ENCODE peak calls at places on chromosomes 13 and 19, in ten cellular contexts. Y is ACHN; W is neural crest cell; L is NCI-H748 treated with DMSO at 0.1 percent for 48 hours; A is cardiac fibroblast; K is activated T-cell treated with anti-CD3 and anti-CD28 coated beads, Interleukin-2, amount 50 U/mL, for 1 hour; F is activated CD4-positive, alpha-beta T cell treated with anti-CD3 and anti-CD28 coated beads, Interleukin-2, amount 50 U/mL, for 24 hours; S is RPMI7951; J is adrenal gland; Z is LHCN-M2. U is an unnamed sample.

GRCh38 chr13:46012404-46012803 is 40.1 kb downstream of the ZC3H13 start:
- DNase-seq in Y (no peak), W (no peak), L (no peak), A (no peak), K (no peak), F (no peak), S (no peak), J (no peak), Z (no peak), U (no peak)

GRCh38 chr19:44574201-44574950 is 39.0 kb upstream of the IGSF23 start:
- DNase-seq in Y (no peak), W (no peak), L (no peak), A (no peak), K (no peak), F (no peak), S (no peak), J (no peak), Z (no peak), U (no peak)

GRCh38 chr13:35887028-35887666 is 244.0 kb downstream of the DCLK1 start:
- DNase-seq in Y (no peak), W (no peak), L (no peak), A (no peak), K (no peak), F (no peak), S (no peak), J (no peak), Z (no peak), U (no peak)

GRCh38 chr13:28528848-28529247 is 33.9 kb upstream of the FLT1 start:
- DNase-seq in Y (peak; percentile 44), W (no peak), L (no peak), A (no peak), K (no peak), F (no peak), S (peak; percentile 24), J (no peak), Z (peak; percentile 36), U (no peak)

GRCh38 chr19:36121486-36122124 is 6.3 kb downstream of the TBCB start:
- DNase-seq in Y (no peak), W (no peak), L (no peak), A (no peak), K (no peak), F (no peak), S (no peak), J (no peak), Z (no peak), U (no peak)

GRCh38 chr13:22311734-22312404 is 641.0 kb downstream of the FGF9 start:
- DNase-seq in Y (no peak), W (no peak), L (no peak), A (no peak), K (no peak), F (no peak), S (no peak), J (no peak), Z (peak; percentile 13), U (peak; percentile 83)

GRCh38 chr19:5828661-5829566 is 10.6 kb downstream of the FUT6 start:
- DNase-seq in Y (peak; percentile 24), W (no peak), L (no peak), A (peak; percentile 27), K (peak; percentile 47), F (no peak), S (no peak), J (no peak), Z (no peak), U (peak; percentile 77)

GRCh38 chr13:105665284-105665683 is 870.2 kb downstream of the EFNB2 start:
- DNase-seq in Y (peak; percentile 57), W (no peak), L (no peak), A (no peak), K (no peak), F (no peak), S (peak; percentile 62), J (no peak), Z (peak; percentile 77), U (no peak)

GRCh38 chr13:95301947-95302386 is 716 bp upstream of the ABCC4 start:
- DNase-seq in Y (no peak), W (no peak), L (no peak), A (peak; percentile 44), K (no peak), F (no peak), S (no peak), J (no peak), Z (no peak), U (no peak)

U was measured in right cardiac atrium.